ENCODE peak calls at places on chromosome 19, in seven cellular contexts. U, L, J, P, F, Q and X are unnamed samples. For H3K4me1, the result is how much of the 10 kb centered on the place peaks cover.

GRCh38 chr19:58356236-58356970 is 3.1 kb upstream of the A1BG start:
- DNase-seq in F (peak), L (no peak), U (no peak), J (no peak), P (no peak), Q (peak), X (no peak)

GRCh38 chr19:17180997-17181702 is 34.0 kb upstream of the USE1 start:
- DNase-seq in P (no peak), J (no peak), L (no peak), U (no peak), F (no peak), Q (no peak), X (no peak)

GRCh38 chr19:10766681-10767201 is 48.9 kb downstream of the DNM2 start:
- DNase-seq in L (peak), P (peak), U (peak), Q (peak), J (no peak), F (peak), X (no peak)

GRCh38 chr19:49142866-49143335 is 12.3 kb downstream of the HRC start:
- DNase-seq in L (peak), J (peak), U (peak), Q (peak), P (peak), F (peak), X (peak)

GRCh38 chr19:10736189-10736588 is 18.3 kb downstream of the DNM2 start:
- DNase-seq in L (no peak), U (no peak), P (no peak), J (no peak), Q (no peak), F (no peak), X (no peak)

GRCh38 chr19:31784631-31785237 is 435.5 kb upstream of the TSHZ3 start:
- DNase-seq in J (no peak), Q (peak), F (no peak), P (no peak), U (no peak), L (no peak), X (no peak)

GRCh38 chr19:48029431-48029830 is 14.4 kb downstream of the CABP5 start:
- DNase-seq in J (no peak), U (no peak), Q (no peak), P (no peak), F (no peak), L (no peak), X (no peak)

GRCh38 chr19:29393915-29394460 is 131.8 kb upstream of the VSTM2B start:
- DNase-seq in P (no peak), U (no peak), F (no peak), L (no peak), Q (no peak), J (peak), X (no peak)

GRCh38 chr19:44677019-44677809 is 5.9 kb downstream of the CEACAM19 start:
- DNase-seq in F (no peak), J (peak), P (peak), Q (peak), U (no peak), L (no peak), X (no peak)

GRCh38 chr19:7998081-7998480 is 7.4 kb downstream of the ELAVL1 start:
- DNase-seq in P (no peak), F (no peak), Q (peak), J (no peak), L (no peak), U (no peak), X (no peak)

GRCh38 chr19:38134538-38135149 is 89.4 kb downstream of the DPF1 start:
- DNase-seq in L (no peak), F (no peak), J (peak), Q (peak), P (peak), U (peak), X (no peak)

GRCh38 chr19:28234637-28235036 is 978.3 kb downstream of the UQCRFS1 start:
- DNase-seq in U (no peak), F (no peak), Q (no peak), P (no peak), L (peak), J (no peak), X (no peak)

GRCh38 chr19:4951671-4952070 is 17.2 kb upstream of the KDM4B start:
- DNase-seq in F (no peak), Q (no peak), P (no peak), L (no peak), J (no peak), U (no peak), X (no peak)

GRCh38 chr19:31448221-31448657 is 99.0 kb upstream of the TSHZ3 start:
- DNase-seq in P (peak), J (no peak), L (peak), F (peak), Q (peak), U (peak), X (peak)

GRCh38 chr19:46481947-46482346 is 10.6 kb upstream of the PNMA8A start:
- DNase-seq in J (no peak), P (no peak), L (no peak), Q (peak), U (no peak), F (no peak), X (no peak)

GRCh38 chr19:1936916-1937610 is 3.9 kb upstream of the CSNK1G2 start:
- DNase-seq in P (no peak), F (no peak), L (no peak), J (no peak), Q (no peak), U (no peak), X (no peak)

GRCh38 chr19:55373318-55373992 is 3.2 kb upstream of the TMEM190 start:
- DNase-seq in J (no peak), F (no peak), Q (no peak), P (no peak), U (no peak), L (no peak), X (no peak)

GRCh38 chr19:38193445-38193844 is 30.6 kb downstream of the DPF1 start:
- DNase-seq in L (no peak), P (no peak), J (no peak), Q (no peak), F (no peak), U (no peak), X (no peak)

DNA sequence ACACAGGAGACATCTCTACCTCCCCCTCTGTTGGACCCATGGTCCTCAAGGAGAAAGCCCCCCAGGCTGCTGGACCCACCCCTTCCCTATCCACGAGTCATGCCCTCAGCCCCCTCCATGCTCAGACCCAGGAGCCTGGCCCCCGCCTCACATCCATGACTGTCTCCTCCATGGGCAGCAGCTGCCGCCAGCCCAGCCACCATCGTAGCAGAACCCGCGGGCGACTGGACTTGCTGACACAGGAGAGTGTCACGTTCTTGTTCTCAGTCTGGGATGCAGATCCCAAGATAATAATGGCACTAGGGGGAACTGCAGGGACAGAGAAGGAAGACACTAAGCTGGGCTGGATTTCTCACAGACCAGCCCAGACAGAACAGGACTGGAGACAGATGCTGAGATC is 3.8 kb downstream of the NPHS1 start:
- DNase-seq in J (no peak), L (no peak), U (no peak), Q (no peak), P (no peak), F (no peak), X (no peak)
- H3K4me1 ChIP-seq in J (under half), L (under half), U (under half), Q (under half), P (under half), F (under half), X (under half)

DNA sequence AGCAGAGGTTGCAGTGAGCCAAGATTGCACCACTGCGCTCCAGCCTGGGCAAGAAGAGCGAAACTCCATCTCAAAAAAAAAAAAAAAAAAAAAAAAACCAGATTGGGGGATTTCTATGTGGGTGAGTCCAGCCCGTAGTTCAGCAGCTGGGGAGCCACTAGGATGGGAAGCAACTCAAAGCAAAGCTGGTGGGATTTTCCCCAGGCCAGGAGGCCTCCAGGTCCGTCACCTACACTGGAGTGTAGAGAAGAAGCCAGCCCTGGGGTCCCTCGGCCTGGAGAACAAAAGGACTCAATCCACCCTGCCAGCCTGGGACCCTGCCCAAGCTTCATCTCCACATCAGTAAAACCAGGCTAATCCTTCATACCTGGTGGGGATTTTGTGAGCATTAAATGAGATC is 121.3 kb upstream of the CACNA1A start:
- DNase-seq in J (no peak), L (no peak), U (no peak), Q (no peak), F (no peak), P (no peak), X (no peak)
- H3K4me3 ChIP-seq in J (no peak), L (no peak), U (no peak), Q (no peak), F (no peak), P (no peak), X (no peak)

GRCh38 chr19:13156968-13157882 is 7.0 kb downstream of the IER2 start:
- DNase-seq in U (no peak), Q (no peak), L (no peak), F (no peak), P (no peak), J (peak), X (no peak)
- H3K4me1 ChIP-seq in U (under half), Q (under half), L (under half), F (under half), P (under half), J (under half), X (under half)

GRCh38 chr19:19109601-19110000 is 28.7 kb downstream of the TMEM161A start:
- DNase-seq in Q (peak), F (no peak), P (no peak), L (no peak), U (no peak), J (no peak), X (no peak)

GRCh38 chr19:19107663-19108062 is 30.6 kb downstream of the TMEM161A start:
- DNase-seq in L (no peak), U (no peak), P (no peak), J (no peak), F (no peak), Q (no peak), X (no peak)

GRCh38 chr19:19105365-19106060 is 32.8 kb downstream of the TMEM161A start:
- DNase-seq in L (peak), J (peak), P (peak), U (peak), Q (peak), F (peak), X (peak)

GRCh38 chr19:19103167-19103566 is 35.1 kb downstream of the TMEM161A start:
- DNase-seq in Q (no peak), P (no peak), J (no peak), F (no peak), U (no peak), L (no peak), X (no peak)

GRCh38 chr19:19106061-19106551 is 32.2 kb downstream of the TMEM161A start:
- DNase-seq in U (no peak), J (no peak), F (peak), Q (peak), L (peak), P (no peak), X (no peak)
- H3K4me3 ChIP-seq in U (peak), J (no peak), F (peak), Q (peak), L (peak), P (no peak), X (peak)

GRCh38 chr19:39417463-39418181 is 5.2 kb downstream of the PLEKHG2 start:
- DNase-seq in J (no peak), U (no peak), L (no peak), P (no peak), F (peak), Q (no peak), X (no peak)
- H3K4me1 ChIP-seq in J (under half), U (under half), L (under half), P (under half), F (under half), Q (under half), X (under half)

GRCh38 chr19:51018745-51019543 is 565 bp downstream of the KLK10 start:
- DNase-seq in F (peak), P (no peak), U (peak), L (no peak), Q (no peak), J (no peak), X (no peak)
- H3K4me3 ChIP-seq in F (peak), P (no peak), U (peak), L (peak), Q (no peak), J (no peak), X (peak)